ENCODE peak calls at places on chromosomes 2 and 18, in four cellular contexts. Y is HCT116, F is HepG2, H is K562. B is an unnamed sample.

GRCh38 chr2:64989982-64990614 is 899 bp downstream of the SLC1A4 start:
- DNase-seq in Y (no peak), F (peak; percentile 43), H (peak; percentile 29), B (no peak)

GRCh38 chr18:36490907-36491306 is 193.4 kb downstream of the FHOD3 start:
- DNase-seq in Y (no peak), F (no peak), H (no peak), B (no peak)

GRCh38 chr2:136582631-136583205 is 182.6 kb upstream of the THSD7B start:
- DNase-seq in Y (no peak), F (peak; percentile 18), H (peak; percentile 30), B (no peak)

GRCh38 chr2:31704561-31705212 is 123.9 kb upstream of the SRD5A2 start:
- DNase-seq in Y (no peak), F (no peak), H (no peak), B (no peak)

GRCh38 chr2:20444113-20444992 is 2.5 kb upstream of the RHOB start:
- DNase-seq in Y (no peak), F (no peak), H (no peak), B (no peak)

GRCh38 chr2:65175894-65176527 is 46.1 kb upstream of the RAB1A start:
- DNase-seq in Y (no peak), F (no peak), H (no peak), B (no peak)

GRCh38 chr2:85750509-85751299 is 3.1 kb upstream of the ATOH8 start:
- DNase-seq in Y (peak; percentile 47), F (peak; percentile 70), H (peak; percentile 55), B (no peak)

GRCh38 chr2:32330136-32330535 is 26.7 kb upstream of the BIRC6 start:
- DNase-seq in Y (no peak), F (no peak), H (no peak), B (no peak)

GRCh38 chr2:97906309-97906708 is 89.4 kb downstream of the TMEM131 start:
- DNase-seq in Y (no peak), F (no peak), H (no peak), B (no peak)

GRCh38 chr2:99081886-99082285 is 59.6 kb upstream of the C2orf15 start:
- DNase-seq in Y (no peak), F (no peak), H (no peak), B (no peak)

GRCh38 chr2:28419003-28419704 is 26.5 kb downstream of the FOSL2 start:
- DNase-seq in Y (no peak), F (peak; percentile 37), H (no peak), B (no peak)

GRCh38 chr2:11123001-11123809 is 32.1 kb upstream of the SLC66A3 start:
- DNase-seq in Y (no peak), F (no peak), H (no peak), B (no peak)

GRCh38 chr2:199955007-199955338 is 318 bp downstream of the TYW5 start:
- DNase-seq in Y (no peak), F (peak; percentile 64), H (no peak), B (no peak)

GRCh38 chr2:37767051-37767450 is 95.6 kb upstream of the CDC42EP3 start:
- DNase-seq in Y (no peak), F (no peak), H (no peak), B (no peak)

GRCh38 chr18:40109251-40110049 is 1845.6 kb upstream of the PIK3C3 start:
- DNase-seq in Y (no peak), F (no peak), H (no peak), B (no peak)

GRCh38 chr2:46643951-46644350 is 164.6 kb downstream of the TMEM247 start:
- DNase-seq in Y (no peak), F (no peak), H (no peak), B (no peak)

GRCh38 chr18:24443870-24444269 is 16.6 kb upstream of the HRH4 start:
- DNase-seq in Y (no peak), F (no peak), H (no peak), B (no peak)

GRCh38 chr2:142871396-142871795 is 6.1 kb upstream of the KYNU start:
- DNase-seq in Y (no peak), F (no peak), H (no peak), B (no peak)

GRCh38 chr2:107932483-107932882 is 53.8 kb upstream of the SLC5A7 start:
- DNase-seq in Y (no peak), F (no peak), H (no peak), B (no peak)

GRCh38 chr2:161988589-161988988 is 85.4 kb downstream of the DPP4 start:
- DNase-seq in Y (no peak), F (no peak), H (no peak), B (no peak)

DNA sequence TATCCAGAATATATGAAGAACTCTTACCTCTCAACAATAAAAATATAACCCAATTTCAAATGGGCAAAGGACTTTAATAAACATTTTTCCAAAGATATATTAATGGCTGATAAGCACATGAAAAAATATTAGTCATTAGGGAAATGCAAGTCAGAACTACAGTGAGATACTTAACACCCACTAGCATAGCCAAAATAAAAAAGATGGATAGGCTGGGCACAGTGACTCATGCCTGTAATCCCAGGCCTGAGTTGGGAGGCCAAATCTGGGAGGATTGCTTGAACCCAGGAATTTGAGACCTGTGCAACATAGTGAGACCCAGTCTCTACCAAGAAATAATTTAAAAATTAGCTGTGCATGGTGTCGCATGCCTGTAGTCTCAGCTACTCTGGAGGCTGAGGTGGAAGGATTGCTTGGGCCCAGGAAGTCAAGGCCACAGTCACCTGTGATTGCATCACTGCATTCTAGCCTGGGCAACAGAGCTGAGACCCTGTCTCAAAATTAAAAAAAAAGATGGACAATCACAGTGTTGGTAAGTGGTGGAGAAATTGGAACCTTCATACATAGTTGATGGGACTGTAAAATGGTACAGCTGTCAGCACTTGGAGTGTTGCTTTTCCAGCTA is 25.1 kb downstream of the MARCHF7 start:
- DNase-seq in Y (no peak), F (no peak), H (no peak), B (no peak)
- H3K4me3 ChIP-seq in Y (no peak overlapping the region), F (no peak overlapping the region), H (no peak overlapping the region), B (no peak overlapping the region)

GRCh38 chr2:45237850-45238542 is 228.7 kb upstream of the SIX2 start:
- DNase-seq in Y (peak; percentile 16), F (peak; percentile 83), H (no peak), B (peak; percentile 82)

GRCh38 chr2:45237128-45237527 is 227.9 kb upstream of the SIX2 start:
- DNase-seq in Y (no peak), F (no peak), H (no peak), B (no peak)

GRCh38 chr2:45241061-45241561 is 231.9 kb upstream of the SIX2 start:
- DNase-seq in Y (no peak), F (no peak), H (no peak), B (no peak)

GRCh38 chr2:45244928-45245327 is 235.7 kb upstream of the SIX2 start:
- DNase-seq in Y (no peak), F (no peak), H (no peak), B (no peak)

GRCh38 chr2:45242161-45242741 is 233.0 kb upstream of the SIX2 start:
- DNase-seq in Y (no peak), F (no peak), H (no peak), B (no peak)
- TF ChIP-seq TCF7L2 in Y (no peak), F (no peak), H (no peak), B (no peak)

DNA sequence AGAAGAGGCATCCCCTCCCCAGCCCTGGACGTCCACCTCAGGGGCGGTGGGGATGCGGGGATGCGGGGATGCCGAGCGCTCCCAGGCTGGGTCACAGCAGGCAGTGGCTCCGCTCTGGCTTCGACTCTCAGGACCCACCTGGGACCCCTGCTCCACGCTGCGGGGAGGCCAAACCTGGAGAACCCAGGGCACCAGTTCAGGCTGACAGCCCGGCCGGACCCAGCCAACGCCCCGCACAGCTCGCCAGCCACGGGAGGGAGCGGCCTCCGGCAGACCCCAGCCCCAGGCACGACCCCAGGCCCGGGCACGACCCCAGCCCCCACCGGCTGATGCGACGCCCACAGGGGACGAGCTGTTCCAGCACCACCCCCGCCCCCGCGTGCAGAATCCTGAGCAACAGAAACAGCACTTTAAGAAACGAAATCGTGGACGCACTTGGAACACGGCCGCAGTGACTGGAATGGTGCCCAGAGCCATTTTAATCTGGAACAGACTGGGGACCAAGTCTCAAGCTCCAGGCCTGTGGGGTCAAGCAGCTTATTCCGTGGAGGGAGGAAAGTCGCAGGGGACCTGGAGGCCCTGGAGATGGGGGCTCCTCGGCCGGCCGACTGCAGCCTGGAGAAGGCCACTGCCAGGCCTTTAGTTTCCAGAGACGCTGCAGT is 74.3 kb downstream of the MBP start:
- DNase-seq in Y (no peak), F (no peak), H (no peak), B (no peak)
- H3K4me3 ChIP-seq in Y (no peak overlapping the region), F (no peak overlapping the region), H (no peak overlapping the region), B (no peak overlapping the region)

GRCh38 chr2:236889791-236890704 is 195.6 kb upstream of the COPS8 start:
- DNase-seq in Y (no peak), F (no peak), H (no peak), B (no peak)

GRCh38 chr2:236892721-236893120 is 193.0 kb upstream of the COPS8 start:
- DNase-seq in Y (no peak), F (no peak), H (no peak), B (no peak)

GRCh38 chr2:236895497-236895896 is 190.2 kb upstream of the COPS8 start:
- DNase-seq in Y (no peak), F (no peak), H (no peak), B (no peak)

GRCh38 chr2:236896677-236897076 is 189.0 kb upstream of the COPS8 start:
- DNase-seq in Y (no peak), F (no peak), H (no peak), B (no peak)

DNA sequence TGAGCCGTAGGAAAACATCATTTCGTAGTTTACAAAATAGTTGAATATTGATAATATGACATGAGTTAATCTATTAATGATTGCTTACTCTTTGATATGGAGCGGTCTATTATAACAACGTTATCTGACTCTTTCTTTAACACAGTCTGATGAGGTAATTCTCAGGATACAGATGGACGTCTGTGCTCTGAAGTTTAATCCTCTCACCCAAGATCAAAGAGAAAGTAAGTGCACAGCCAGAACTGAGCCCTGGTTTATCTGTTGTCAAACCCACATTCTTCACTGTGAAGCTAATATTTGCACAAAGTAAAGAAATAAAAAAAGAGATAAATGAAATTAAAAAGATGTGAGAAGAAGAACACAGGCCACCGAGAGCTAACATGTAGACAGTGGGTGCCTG is 190.9 kb upstream of the COPS8 start:
- DNase-seq in Y (no peak), F (peak; percentile 50), H (no peak), B (no peak)
- TF ChIP-seq TCF7L2 in Y (no peak), F (no peak), H (no peak), B (no peak)

GRCh38 chr18:62525611-62526010 is 2.8 kb downstream of the ZCCHC2 start:
- DNase-seq in Y (no peak), F (no peak), H (no peak), B (no peak)
- H3K4me3 ChIP-seq in Y (peak overlapping the region; percentile 61), F (peak overlapping the region; percentile 92), H (peak overlapping the region; percentile 66), B (peak overlapping the region; percentile 68)

DNA sequence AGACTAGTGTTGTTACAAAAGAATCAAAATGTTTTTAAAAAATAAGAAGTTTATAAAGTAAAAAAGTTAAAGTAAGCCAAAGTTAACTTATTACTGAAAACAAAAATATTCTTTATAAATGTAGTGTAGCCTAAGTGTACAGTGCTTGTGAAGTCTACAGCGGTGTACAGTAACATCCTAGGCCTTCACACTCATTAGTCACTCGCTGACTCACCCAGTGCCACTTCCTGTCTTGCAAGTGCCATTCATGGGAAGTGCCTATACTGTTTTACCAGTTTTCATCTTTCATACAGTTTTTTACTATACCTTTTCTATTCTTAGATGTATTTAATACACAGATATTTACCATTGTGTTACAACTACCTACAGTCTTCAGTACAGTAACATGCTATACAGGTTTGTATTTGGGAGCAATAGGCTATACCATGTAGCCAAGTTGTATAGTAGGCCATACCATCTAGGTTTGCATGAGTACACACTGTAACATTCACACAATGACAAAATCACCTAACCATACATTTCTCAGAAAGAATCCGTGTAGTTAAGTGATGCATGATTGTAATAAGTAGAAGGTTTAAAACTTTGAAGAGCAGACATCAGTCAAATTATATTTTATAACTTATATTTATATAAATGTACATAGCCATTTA is 13.4 kb downstream of the SERPINB7 start:
- DNase-seq in Y (peak; percentile 68), F (no peak), H (no peak), B (peak; percentile 4)
- TF ChIP-seq TCF7L2 in Y (no peak), F (no peak), H (no peak), B (no peak)